ENCODE peak calls at places on chromosomes 7 and 10, in ten cellular contexts. O is AG08396; W is HT1080; K is caudate nucleus; V is Kasumi-1; L is anterior cingulate cortex; C is germinal center; J is central memory CD4-positive, alpha-beta T cell; T is nephron progenitor cell; X is T-helper 1 cell. B is an unnamed sample.

GRCh38 chr10:127374901-127375300 is 174.2 kb upstream of the NPS start:
- DNase-seq in O (no peak), W (no peak), K (no peak), V (no peak), L (no peak), C (no peak), J (no peak), T (no peak), X (no peak), B (no peak)

GRCh38 chr7:157468221-157469111 is 131.7 kb downstream of the DNAJB6 start:
- DNase-seq in O (no peak), W (peak), K (no peak), V (no peak), L (no peak), C (no peak), J (no peak), T (no peak), X (no peak), B (no peak)

GRCh38 chr7:134997214-134997885 is 11.0 kb downstream of the AGBL3 start:
- DNase-seq in O (no peak), W (no peak), K (no peak), V (no peak), L (no peak), C (no peak), J (no peak), T (no peak), X (no peak), B (no peak)

GRCh38 chr7:31074403-31074802 is 22.3 kb downstream of the ADCYAP1R1 start:
- DNase-seq in O (no peak), W (no peak), K (no peak), V (no peak), L (no peak), C (no peak), J (no peak), T (no peak), X (no peak), B (no peak)

GRCh38 chr7:151393031-151393977 is 16.5 kb downstream of the WDR86 start:
- DNase-seq in O (no peak), W (no peak), K (no peak), V (no peak), L (no peak), C (no peak), J (no peak), T (no peak), X (no peak), B (no peak)

GRCh38 chr7:28106316-28106957 is 74.2 kb downstream of the JAZF1 start:
- DNase-seq in O (peak), W (no peak), K (no peak), V (no peak), L (no peak), C (no peak), J (no peak), T (no peak), X (no peak), B (peak)

GRCh38 chr7:66880009-66880554 is 40.9 kb upstream of the TMEM248 start:
- DNase-seq in O (no peak), W (no peak), K (no peak), V (no peak), L (no peak), C (no peak), J (no peak), T (no peak), X (no peak), B (no peak)

GRCh38 chr7:43725251-43725650 is 4.1 kb downstream of the COA1 start:
- DNase-seq in O (no peak), W (no peak), K (no peak), V (no peak), L (no peak), C (no peak), J (no peak), T (no peak), X (no peak), B (no peak)

GRCh38 chr10:46558411-46559185 is 2.1 kb upstream of the GPRIN2 start:
- DNase-seq in O (no peak), W (no peak), K (no peak), V (no peak), L (no peak), C (no peak), J (no peak), T (peak), X (no peak), B (no peak)

GRCh38 chr10:98135222-98135899 is 904 bp downstream of the R3HCC1L start:
- DNase-seq in O (no peak), W (no peak), K (no peak), V (no peak), L (no peak), C (no peak), J (no peak), T (no peak), X (no peak), B (peak)

GRCh38 chr10:14603539-14604102 is 171.1 kb downstream of the FAM107B start:
- DNase-seq in O (peak), W (no peak), K (no peak), V (peak), L (no peak), C (no peak), J (no peak), T (peak), X (peak), B (peak)

GRCh38 chr7:73717991-73718405 is 1.5 kb downstream of the STX1A start:
- DNase-seq in O (peak), W (peak), K (no peak), V (peak), L (no peak), C (no peak), J (peak), T (no peak), X (peak), B (peak)

GRCh38 chr10:11894381-11895107 is 71.4 kb downstream of the PROSER2 start:
- DNase-seq in O (no peak), W (no peak), K (no peak), V (peak), L (no peak), C (no peak), J (no peak), T (no peak), X (no peak), B (no peak)

GRCh38 chr7:77800158-77800557 is 1.6 kb downstream of the PHTF2 start:
- DNase-seq in O (no peak), W (peak), K (no peak), V (peak), L (no peak), C (no peak), J (no peak), T (no peak), X (no peak), B (no peak)

GRCh38 chr7:2809903-2810628 is 34.0 kb downstream of the GNA12 start:
- DNase-seq in O (no peak), W (no peak), K (no peak), V (no peak), L (no peak), C (no peak), J (no peak), T (no peak), X (no peak), B (peak)

GRCh38 chr7:82015751-82016150 is 245.9 kb upstream of the HGF start:
- DNase-seq in O (no peak), W (no peak), K (no peak), V (no peak), L (no peak), C (no peak), J (no peak), T (no peak), X (no peak), B (no peak)

GRCh38 chr7:151735854-151736402 is 141.0 kb downstream of the PRKAG2 start:
- DNase-seq in O (no peak), W (no peak), K (no peak), V (no peak), L (no peak), C (no peak), J (no peak), T (peak), X (no peak), B (no peak)